ENCODE peak calls at places on chromosome 1, in four cellular contexts. S is GM12878, Y is H1, R is HepG2. U is an unnamed sample. For H3K4me1, the result is how much of the 10 kb centered on the place peaks cover.

GRCh38 chr1:89799495-89799894 is 21.3 kb upstream of the LRRC8D start:
- DNase-seq in S (no peak), Y (no peak), R (no peak), U (no peak)

GRCh38 chr1:212414328-212415106 is at the start of gene PACC1:
- DNase-seq in S (peak), Y (peak), R (peak), U (peak)

GRCh38 chr1:69787151-69787550 is 219.4 kb downstream of the LRRC7 start:
- DNase-seq in S (no peak), Y (peak), R (no peak), U (no peak)

GRCh38 chr1:245060684-245061374 is 94.0 kb upstream of the KIF26B start:
- DNase-seq in S (no peak), Y (no peak), R (peak), U (no peak)

GRCh38 chr1:93042134-93042821 is 36.8 kb upstream of the MTF2 start:
- DNase-seq in S (peak), Y (no peak), R (peak), U (no peak)

GRCh38 chr1:19165501-19165900 is 44.6 kb downstream of the UBR4 start:
- DNase-seq in S (no peak), Y (no peak), R (no peak), U (no peak)

GRCh38 chr1:5099558-5099957 is 445.1 kb downstream of the AJAP1 start:
- DNase-seq in S (no peak), Y (no peak), R (no peak), U (no peak)

GRCh38 chr1:165844933-165845332 is 17.5 kb downstream of the UCK2 start:
- DNase-seq in S (no peak), Y (no peak), R (no peak), U (no peak)

GRCh38 chr1:25519624-25520023 is 23.8 kb upstream of the LDLRAP1 start:
- DNase-seq in S (no peak), Y (no peak), R (no peak), U (no peak)

GRCh38 chr1:168410464-168410863 is 129.8 kb downstream of the TBX19 start:
- DNase-seq in S (no peak), Y (no peak), R (no peak), U (no peak)

GRCh38 chr1:88801575-88802208 is 89.7 kb downstream of the GTF2B start:
- DNase-seq in S (peak), Y (no peak), R (no peak), U (no peak)

GRCh38 chr1:45359882-45360513 is 19.8 kb upstream of the MUTYH start:
- DNase-seq in S (no peak), Y (no peak), R (peak), U (peak)

GRCh38 chr1:19203440-19203839 is 6.6 kb downstream of the UBR4 start:
- DNase-seq in S (no peak), Y (no peak), R (no peak), U (no peak)

GRCh38 chr1:185996211-185996610 is 262.0 kb downstream of the HMCN1 start:
- DNase-seq in S (no peak), Y (no peak), R (no peak), U (no peak)

GRCh38 chr1:43824795-43825194 is 108.8 kb upstream of the ARTN start:
- DNase-seq in S (no peak), Y (no peak), R (no peak), U (no peak)

GRCh38 chr1:113903496-113904291 is 905 bp downstream of the AP4B1 start:
- DNase-seq in S (peak), Y (no peak), R (no peak), U (peak)

GRCh38 chr1:117591248-117591647 is 14.6 kb upstream of the TENT5C start:
- DNase-seq in S (no peak), Y (no peak), R (no peak), U (no peak)

GRCh38 chr1:187840557-187840956 is 1011.8 kb downstream of the PLA2G4A start:
- DNase-seq in S (no peak), Y (no peak), R (no peak), U (no peak)

GRCh38 chr1:167472729-167473529 is 45.4 kb downstream of the CD247 start:
- DNase-seq in S (no peak), Y (no peak), R (no peak), U (no peak)

GRCh38 chr1:234997201-234998173 is 131.2 kb downstream of the TOMM20 start:
- DNase-seq in S (no peak), Y (no peak), R (peak), U (no peak)

GRCh38 chr1:161175771-161176453 is 1.4 kb downstream of the B4GALT3 start:
- DNase-seq in S (no peak), Y (no peak), R (no peak), U (no peak)

GRCh38 chr1:161176468-161177111 is 717 bp downstream of the B4GALT3 start:
- DNase-seq in S (no peak), Y (no peak), R (no peak), U (no peak)

GRCh38 chr1:161172776-161173376 is 4.4 kb downstream of the B4GALT3 start:
- DNase-seq in S (no peak), Y (no peak), R (no peak), U (no peak)

GRCh38 chr1:161173711-161174110 is 3.6 kb downstream of the B4GALT3 start:
- DNase-seq in S (no peak), Y (no peak), R (no peak), U (no peak)

GRCh38 chr1:161174911-161175310 is 2.4 kb downstream of the B4GALT3 start:
- DNase-seq in S (no peak), Y (no peak), R (no peak), U (no peak)
- TF ChIP-seq BRCA1 in S (no peak), Y (no peak), R (no peak), U (no peak)

GRCh38 chr1:8914471-8914870 is 31.2 kb upstream of the CA6 start:
- DNase-seq in S (no peak), Y (no peak), R (no peak), U (no peak)
- H3K4me1 ChIP-seq in S (under half), Y (under half), R (half or more), U (under half)

GRCh38 chr1:47436979-47437517 is 796 bp upstream of the FOXD2 start:
- DNase-seq in S (no peak), Y (no peak), R (no peak), U (no peak)
- TF ChIP-seq EZH2 in S (no peak), Y (peak), R (no peak), U (no peak)

DNA sequence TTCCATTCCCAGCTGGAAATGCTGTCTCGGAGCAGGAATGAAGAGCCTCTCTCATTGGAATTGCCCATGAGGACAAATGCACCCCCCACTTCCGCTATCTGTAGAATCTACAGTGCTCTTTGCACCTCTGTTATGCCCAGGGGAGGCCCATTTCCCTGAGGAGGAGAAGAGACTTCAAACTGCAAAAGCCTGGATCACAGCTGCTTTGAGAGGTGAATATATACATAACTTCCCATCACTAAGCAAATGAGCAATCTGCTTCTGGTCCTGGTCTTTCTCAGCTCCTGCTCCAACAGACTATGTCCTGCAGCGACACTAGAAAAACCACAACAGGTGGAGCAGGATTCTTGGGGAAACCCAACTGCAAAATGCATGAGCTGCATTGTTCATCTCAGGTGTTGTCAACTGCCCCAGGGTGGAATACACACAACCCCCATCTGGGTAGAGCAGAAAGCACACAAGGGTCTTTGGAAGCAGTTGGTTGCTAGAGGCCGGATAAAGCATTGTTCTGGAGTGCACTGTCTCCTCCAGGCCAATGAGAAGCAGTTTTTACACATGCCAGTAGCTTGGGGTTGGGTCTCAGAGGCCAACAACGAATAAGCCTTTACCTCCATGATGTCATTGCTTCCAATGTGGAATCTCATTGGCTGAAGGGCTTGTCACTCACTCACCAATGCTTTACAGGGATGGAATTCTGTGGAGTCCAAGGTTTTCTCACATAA is 67.7 kb upstream of the RAB4A start:
- DNase-seq in S (no peak), Y (peak), R (peak), U (peak)
- TF ChIP-seq BRCA1 in S (no peak), Y (no peak), R (no peak), U (no peak)

DNA sequence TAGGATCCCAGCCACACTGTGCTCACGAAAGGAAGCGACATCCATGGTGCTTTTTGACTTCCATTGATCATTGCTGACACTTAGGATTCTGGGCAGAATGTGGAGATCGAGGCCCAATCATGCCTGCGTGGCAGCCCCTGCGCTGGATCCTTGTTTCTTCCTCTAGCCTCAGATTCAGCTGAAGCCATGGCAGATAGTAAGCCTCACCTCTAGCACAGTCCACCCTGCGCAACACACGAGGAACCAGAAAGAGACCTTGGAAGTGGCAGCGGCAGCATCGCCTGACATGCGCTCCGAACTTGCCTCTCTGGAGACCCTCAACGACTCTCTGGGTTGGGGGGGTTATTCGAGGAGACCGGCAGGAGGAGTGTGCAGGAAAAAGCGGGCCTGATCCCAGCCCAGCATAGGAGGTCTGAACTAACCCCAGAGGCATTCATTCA is 10.6 kb downstream of the HLX start:
- DNase-seq in S (no peak), Y (no peak), R (no peak), U (no peak)
- H3K4me1 ChIP-seq in S (under half), Y (under half), R (under half), U (under half)

GRCh38 chr1:2102753-2103152 is 52.5 kb downstream of the PRKCZ start:
- DNase-seq in S (no peak), Y (no peak), R (no peak), U (no peak)
- TF ChIP-seq EZH2 in S (no peak), Y (no peak), R (no peak), U (no peak)

DNA sequence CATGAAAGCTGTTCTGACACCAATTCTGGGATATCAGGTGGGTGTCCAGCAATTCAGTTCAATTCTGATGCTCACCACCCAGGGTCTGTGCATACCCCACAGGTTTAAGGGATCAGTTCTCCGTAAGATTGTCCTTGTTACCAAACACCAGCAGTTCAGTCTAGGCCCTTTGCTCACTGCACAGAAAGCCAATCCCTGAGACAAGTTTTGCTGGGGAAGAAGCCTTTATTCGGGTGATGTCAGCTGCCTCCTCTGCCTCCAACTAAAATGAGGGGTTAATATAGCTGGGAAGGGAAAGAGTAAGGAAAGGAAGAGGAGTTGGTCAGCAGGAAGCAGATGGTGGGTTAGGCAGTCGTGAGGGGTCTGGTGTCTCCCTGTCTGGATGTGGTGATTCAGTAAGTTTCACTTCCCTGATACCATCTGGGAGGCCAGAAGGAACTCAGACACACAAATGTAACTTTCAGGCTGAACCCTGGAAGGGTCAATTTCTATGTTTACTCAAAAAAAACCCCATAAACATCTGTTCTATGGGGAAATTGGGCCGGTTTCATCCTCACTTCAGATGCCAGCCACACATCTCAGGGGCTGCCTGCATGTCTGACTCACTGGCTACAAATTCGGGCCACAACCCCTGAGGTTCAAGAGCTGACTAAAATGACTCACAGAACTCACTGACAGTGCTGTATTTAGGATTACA is 83.3 kb upstream of the PGBD5 start:
- DNase-seq in S (peak), Y (no peak), R (no peak), U (no peak)
- TF ChIP-seq BRCA1 in S (no peak), Y (no peak), R (no peak), U (no peak)

GRCh38 chr1:177172866-177173265 is 2.1 kb downstream of the BRINP2 start:
- DNase-seq in S (no peak), Y (no peak), R (no peak), U (no peak)
- H3K4me1 ChIP-seq in S (under half), Y (under half), R (under half), U (under half)

U was measured in K562.